ENCODE peak calls at places on chromosomes 4 and X, in ten cellular contexts. One of them, this sample, is unnamed.

GRCh38 chr4:127486248-127486647 is 146.5 kb upstream of the INTU start:
- ATAC-seq in upper lobe of right lung: no peak
- ATAC-seq in stimulated activated naive B cell treated with anti-CD40 and anti-IgM and Interleukin-4, amounts not matched to agents 10 μg/mL and 1 μg/mL and 100 μg/mL, for 72 hours: no peak
- ATAC-seq in RWPE2: no peak
- ATAC-seq in gastroesophageal sphincter: no peak
- ATAC-seq in left lung: no peak
- ATAC-seq in mucosa of descending colon: no peak
- ATAC-seq in right cardiac atrium: no peak
- ATAC-seq in pancreas: no peak
- ATAC-seq in heart right ventricle: no peak
- ATAC-seq in this sample: no peak

GRCh38 chrX:5388087-5388486 is 840.6 kb downstream of the NLGN4X start:
- ATAC-seq in upper lobe of right lung: no peak
- ATAC-seq in stimulated activated naive B cell treated with anti-CD40 and anti-IgM and Interleukin-4, amounts not matched to agents 10 μg/mL and 1 μg/mL and 100 μg/mL, for 72 hours: peak
- ATAC-seq in RWPE2: no peak
- ATAC-seq in gastroesophageal sphincter: no peak
- ATAC-seq in left lung: no peak
- ATAC-seq in mucosa of descending colon: no peak
- ATAC-seq in right cardiac atrium: no peak
- ATAC-seq in pancreas: no peak
- ATAC-seq in heart right ventricle: no peak
- ATAC-seq in this sample: no peak

GRCh38 chrX:124239911-124240310 is 92.5 kb upstream of the TEX13D start:
- ATAC-seq in upper lobe of right lung: no peak
- ATAC-seq in stimulated activated naive B cell treated with anti-CD40 and anti-IgM and Interleukin-4, amounts not matched to agents 10 μg/mL and 1 μg/mL and 100 μg/mL, for 72 hours: peak
- ATAC-seq in RWPE2: no peak
- ATAC-seq in gastroesophageal sphincter: no peak
- ATAC-seq in left lung: no peak
- ATAC-seq in mucosa of descending colon: no peak
- ATAC-seq in right cardiac atrium: no peak
- ATAC-seq in pancreas: no peak
- ATAC-seq in heart right ventricle: no peak
- ATAC-seq in this sample: no peak

GRCh38 chr4:100299019-100299418 is 108.8 kb upstream of the DDIT4L start:
- ATAC-seq in upper lobe of right lung: no peak
- ATAC-seq in stimulated activated naive B cell treated with anti-CD40 and anti-IgM and Interleukin-4, amounts not matched to agents 10 μg/mL and 1 μg/mL and 100 μg/mL, for 72 hours: no peak
- ATAC-seq in RWPE2: peak
- ATAC-seq in gastroesophageal sphincter: peak
- ATAC-seq in left lung: peak
- ATAC-seq in mucosa of descending colon: peak
- ATAC-seq in right cardiac atrium: peak
- ATAC-seq in pancreas: peak
- ATAC-seq in heart right ventricle: peak
- ATAC-seq in this sample: peak

GRCh38 chrX:148611993-148612392 is 111.6 kb downstream of the AFF2 start:
- ATAC-seq in upper lobe of right lung: no peak
- ATAC-seq in stimulated activated naive B cell treated with anti-CD40 and anti-IgM and Interleukin-4, amounts not matched to agents 10 μg/mL and 1 μg/mL and 100 μg/mL, for 72 hours: peak
- ATAC-seq in RWPE2: no peak
- ATAC-seq in gastroesophageal sphincter: no peak
- ATAC-seq in left lung: no peak
- ATAC-seq in mucosa of descending colon: no peak
- ATAC-seq in right cardiac atrium: no peak
- ATAC-seq in pancreas: no peak
- ATAC-seq in heart right ventricle: no peak
- ATAC-seq in this sample: no peak

GRCh38 chr4:124737619-124738018 is 25.1 kb upstream of the ANKRD50 start:
- ATAC-seq in upper lobe of right lung: no peak
- ATAC-seq in stimulated activated naive B cell treated with anti-CD40 and anti-IgM and Interleukin-4, amounts not matched to agents 10 μg/mL and 1 μg/mL and 100 μg/mL, for 72 hours: no peak
- ATAC-seq in RWPE2: no peak
- ATAC-seq in gastroesophageal sphincter: no peak
- ATAC-seq in left lung: no peak
- ATAC-seq in mucosa of descending colon: no peak
- ATAC-seq in right cardiac atrium: no peak
- ATAC-seq in pancreas: no peak
- ATAC-seq in heart right ventricle: no peak
- ATAC-seq in this sample: no peak

GRCh38 chr4:176185068-176185467 is 10.3 kb downstream of the SPATA4 start:
- ATAC-seq in upper lobe of right lung: no peak
- ATAC-seq in stimulated activated naive B cell treated with anti-CD40 and anti-IgM and Interleukin-4, amounts not matched to agents 10 μg/mL and 1 μg/mL and 100 μg/mL, for 72 hours: no peak
- ATAC-seq in RWPE2: peak
- ATAC-seq in gastroesophageal sphincter: peak
- ATAC-seq in left lung: no peak
- ATAC-seq in mucosa of descending colon: no peak
- ATAC-seq in right cardiac atrium: peak
- ATAC-seq in pancreas: no peak
- ATAC-seq in heart right ventricle: peak
- ATAC-seq in this sample: no peak

GRCh38 chr4:51836531-51836930 is 6.4 kb upstream of the DCUN1D4 start:
- ATAC-seq in upper lobe of right lung: peak
- ATAC-seq in stimulated activated naive B cell treated with anti-CD40 and anti-IgM and Interleukin-4, amounts not matched to agents 10 μg/mL and 1 μg/mL and 100 μg/mL, for 72 hours: no peak
- ATAC-seq in RWPE2: no peak
- ATAC-seq in gastroesophageal sphincter: no peak
- ATAC-seq in left lung: no peak
- ATAC-seq in mucosa of descending colon: no peak
- ATAC-seq in right cardiac atrium: no peak
- ATAC-seq in pancreas: no peak
- ATAC-seq in heart right ventricle: peak
- ATAC-seq in this sample: no peak

GRCh38 chr4:150510176-150510875 is 71.6 kb upstream of the MAB21L2 start:
- ATAC-seq in upper lobe of right lung: no peak
- ATAC-seq in stimulated activated naive B cell treated with anti-CD40 and anti-IgM and Interleukin-4, amounts not matched to agents 10 μg/mL and 1 μg/mL and 100 μg/mL, for 72 hours: no peak
- ATAC-seq in RWPE2: peak
- ATAC-seq in gastroesophageal sphincter: peak
- ATAC-seq in left lung: peak
- ATAC-seq in mucosa of descending colon: peak
- ATAC-seq in right cardiac atrium: peak
- ATAC-seq in pancreas: no peak
- ATAC-seq in heart right ventricle: peak
- ATAC-seq in this sample: no peak

GRCh38 chrX:85004255-85004654 is 578 bp downstream of the APOOL start:
- ATAC-seq in upper lobe of right lung: no peak
- ATAC-seq in stimulated activated naive B cell treated with anti-CD40 and anti-IgM and Interleukin-4, amounts not matched to agents 10 μg/mL and 1 μg/mL and 100 μg/mL, for 72 hours: peak
- ATAC-seq in RWPE2: peak
- ATAC-seq in gastroesophageal sphincter: no peak
- ATAC-seq in left lung: peak
- ATAC-seq in mucosa of descending colon: peak
- ATAC-seq in right cardiac atrium: peak
- ATAC-seq in pancreas: peak
- ATAC-seq in heart right ventricle: peak
- ATAC-seq in this sample: peak

GRCh38 chr4:139951051-139951450 is 202.9 kb downstream of the MAML3 start:
- ATAC-seq in upper lobe of right lung: peak
- ATAC-seq in stimulated activated naive B cell treated with anti-CD40 and anti-IgM and Interleukin-4, amounts not matched to agents 10 μg/mL and 1 μg/mL and 100 μg/mL, for 72 hours: peak
- ATAC-seq in RWPE2: no peak
- ATAC-seq in gastroesophageal sphincter: no peak
- ATAC-seq in left lung: peak
- ATAC-seq in mucosa of descending colon: peak
- ATAC-seq in right cardiac atrium: no peak
- ATAC-seq in pancreas: no peak
- ATAC-seq in heart right ventricle: no peak
- ATAC-seq in this sample: peak

GRCh38 chrX:30156009-30156408 is 59.4 kb upstream of the MAGEB2 start:
- ATAC-seq in upper lobe of right lung: no peak
- ATAC-seq in stimulated activated naive B cell treated with anti-CD40 and anti-IgM and Interleukin-4, amounts not matched to agents 10 μg/mL and 1 μg/mL and 100 μg/mL, for 72 hours: no peak
- ATAC-seq in RWPE2: no peak
- ATAC-seq in gastroesophageal sphincter: no peak
- ATAC-seq in left lung: no peak
- ATAC-seq in mucosa of descending colon: no peak
- ATAC-seq in right cardiac atrium: no peak
- ATAC-seq in pancreas: no peak
- ATAC-seq in heart right ventricle: no peak
- ATAC-seq in this sample: no peak

GRCh38 chr4:2408401-2408958 is 10.0 kb downstream of the ZFYVE28 start:
- ATAC-seq in upper lobe of right lung: no peak
- ATAC-seq in stimulated activated naive B cell treated with anti-CD40 and anti-IgM and Interleukin-4, amounts not matched to agents 10 μg/mL and 1 μg/mL and 100 μg/mL, for 72 hours: no peak
- ATAC-seq in RWPE2: no peak
- ATAC-seq in gastroesophageal sphincter: no peak
- ATAC-seq in left lung: no peak
- ATAC-seq in mucosa of descending colon: peak
- ATAC-seq in right cardiac atrium: no peak
- ATAC-seq in pancreas: no peak
- ATAC-seq in heart right ventricle: no peak
- ATAC-seq in this sample: no peak

This sample was measured in esophagus mucosa.